ENCODE peak calls at places on chromosomes 3 and 15, in seven cellular contexts. U is upper lobe of left lung, L is gastrocnemius medialis, N is right lobe of liver, V is tibial artery, H is HCT116, W is HepG2. O is an unnamed sample.

GRCh38 chr15:60526127-60526616 is 47.2 kb upstream of the ICE2 start:
- DNase-seq in U (no peak), L (peak; percentile 55), N (peak; percentile 87), V (no peak), H (no peak), W (no peak), O (no peak)

GRCh38 chr15:33963831-33964664 is 4.2 kb upstream of the CHRM5 start:
- DNase-seq in U (no peak), L (no peak), N (no peak), V (no peak), H (peak; percentile 12), W (peak; percentile 5), O (no peak)

GRCh38 chr3:127365383-127365782 is 77.5 kb upstream of the PRR20G start:
- DNase-seq in U (no peak), L (no peak), N (no peak), V (no peak), H (no peak), W (no peak), O (no peak)

GRCh38 chr3:88263417-88264116 is 113.8 kb downstream of the C3orf38 start:
- DNase-seq in U (no peak), L (no peak), N (no peak), V (no peak), H (no peak), W (no peak), O (no peak)

GRCh38 chr15:74364936-74365618 is 2.4 kb downstream of the CYP11A1 start:
- DNase-seq in U (no peak), L (no peak), N (no peak), V (peak; percentile 21), H (no peak), W (no peak), O (no peak)

GRCh38 chr3:177109688-177110087 is 87.6 kb downstream of the TBL1XR1 start:
- DNase-seq in U (no peak), L (no peak), N (no peak), V (no peak), H (no peak), W (no peak), O (no peak)

GRCh38 chr3:37198996-37199395 is 24.6 kb upstream of the LRRFIP2 start:
- DNase-seq in U (no peak), L (no peak), N (no peak), V (no peak), H (no peak), W (no peak), O (no peak)

GRCh38 chr3:140186421-140186920 is 251.5 kb downstream of the CLSTN2 start:
- DNase-seq in U (no peak), L (no peak), N (no peak), V (no peak), H (no peak), W (no peak), O (no peak)

GRCh38 chr15:29849716-29850115 is 27.4 kb upstream of the TJP1 start:
- DNase-seq in U (no peak), L (no peak), N (no peak), V (no peak), H (no peak), W (no peak), O (no peak)

GRCh38 chr3:71269896-71270295 is 313.6 kb downstream of the FOXP1 start:
- DNase-seq in U (no peak), L (no peak), N (no peak), V (no peak), H (no peak), W (no peak), O (no peak)

GRCh38 chr3:72307438-72308105 is 522.6 kb upstream of the PROK2 start:
- DNase-seq in U (no peak), L (no peak), N (no peak), V (no peak), H (no peak), W (no peak), O (no peak)

GRCh38 chr3:37086918-37087317 is 87.5 kb downstream of the LRRFIP2 start:
- DNase-seq in U (no peak), L (no peak), N (no peak), V (no peak), H (no peak), W (no peak), O (no peak)

GRCh38 chr3:157931517-157931916 is 174.7 kb downstream of the SHOX2 start:
- DNase-seq in U (no peak), L (no peak), N (no peak), V (no peak), H (no peak), W (no peak), O (no peak)

GRCh38 chr3:6827453-6827852 is 33.5 kb upstream of the GRM7 start:
- DNase-seq in U (no peak), L (no peak), N (no peak), V (no peak), H (no peak), W (no peak), O (no peak)

GRCh38 chr3:128310286-128311058 is 156.2 kb downstream of the DNAJB8 start:
- DNase-seq in U (no peak), L (no peak), N (no peak), V (no peak), H (no peak), W (no peak), O (no peak)

GRCh38 chr3:184546252-184546651 is 15.3 kb upstream of the EPHB3 start:
- DNase-seq in U (no peak), L (no peak), N (peak; percentile 40), V (peak; percentile 64), H (no peak), W (no peak), O (no peak)

GRCh38 chr3:119891944-119892721 is 110.2 kb downstream of the NR1I2 start:
- DNase-seq in U (no peak), L (peak; percentile 11), N (no peak), V (no peak), H (peak; percentile 46), W (peak; percentile 55), O (no peak)

GRCh38 chr3:124401841-124402240 is 328.4 kb upstream of the UMPS start:
- DNase-seq in U (no peak), L (no peak), N (no peak), V (no peak), H (no peak), W (no peak), O (no peak)

GRCh38 chr3:123310186-123310585 is 108.4 kb downstream of the SEC22A start:
- DNase-seq in U (no peak), L (no peak), N (no peak), V (no peak), H (no peak), W (no peak), O (no peak)

GRCh38 chr15:69225355-69226027 is 65.1 kb downstream of the GLCE start:
- DNase-seq in U (no peak), L (no peak), N (no peak), V (no peak), H (peak; percentile 26), W (peak; percentile 49), O (no peak)
- TF ChIP-seq CTCF in U (peak; percentile 31), L (no peak), N (peak; percentile 46), V (no peak), H (peak; percentile 49), W (peak; percentile 71), O (peak; percentile 61)

GRCh38 chr3:2274531-2274930 is 175.9 kb downstream of the CNTN4 start:
- DNase-seq in U (no peak), L (no peak), N (no peak), V (no peak), H (no peak), W (no peak), O (no peak)

DNA sequence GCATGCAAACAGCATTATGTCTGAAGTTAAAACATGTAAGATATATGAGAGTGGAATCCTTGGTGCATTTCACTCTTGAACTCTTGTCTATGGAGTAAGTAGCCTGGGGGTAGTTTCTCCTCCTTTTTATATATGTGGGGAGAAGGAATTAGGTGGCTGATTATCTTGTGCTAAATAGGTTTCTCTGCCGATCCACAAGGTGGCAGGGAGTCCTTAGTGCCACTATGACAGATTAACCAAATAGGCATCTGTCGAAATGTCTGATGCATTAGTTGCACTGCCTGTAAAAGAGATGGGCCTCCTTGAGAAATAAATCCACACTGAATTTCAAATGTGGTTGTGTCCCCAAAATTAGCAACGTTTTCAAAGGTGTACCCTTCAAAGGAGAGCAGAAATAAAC is 170.1 kb downstream of the CNTN4 start:
- DNase-seq in U (no peak), L (no peak), N (no peak), V (no peak), H (no peak), W (no peak), O (no peak)
- TF ChIP-seq CTCF in U (no peak), L (no peak), N (no peak), V (no peak), H (no peak), W (no peak), O (no peak)

GRCh38 chr3:109050591-109051167 is 67.3 kb downstream of the MORC1 start:
- DNase-seq in U (no peak), L (no peak), N (no peak), V (no peak), H (peak; percentile 39), W (peak; percentile 3), O (no peak)
- TF ChIP-seq CTCF in U (peak; percentile 39), L (no peak), N (peak; percentile 70), V (peak; percentile 12), H (peak; percentile 79), W (peak; percentile 51), O (peak; percentile 77)

DNA sequence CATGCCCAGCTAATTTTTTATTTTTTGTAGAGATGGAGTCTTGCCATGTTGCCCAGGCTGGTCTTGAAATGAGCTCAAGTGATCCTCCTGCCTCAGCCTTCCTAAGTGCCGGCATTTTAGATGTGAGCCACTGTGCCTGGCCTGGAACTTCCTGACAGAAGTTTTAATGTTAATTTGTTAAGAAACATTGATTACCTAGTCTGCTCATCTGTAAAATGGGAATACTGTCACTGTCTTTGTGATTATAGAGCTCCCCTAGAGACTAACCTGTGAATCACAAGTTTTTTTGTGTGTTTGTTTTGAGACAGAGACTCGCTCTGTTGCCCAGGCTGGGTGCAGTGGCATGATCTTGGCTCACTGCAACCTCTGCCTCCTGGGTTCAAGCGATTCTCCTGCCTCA is 4.3 kb upstream of the EIF3J start:
- DNase-seq in U (no peak), L (no peak), N (no peak), V (no peak), H (no peak), W (no peak), O (no peak)
- TF ChIP-seq CTCF in U (no peak), L (no peak), N (no peak), V (no peak), H (peak; percentile 45), W (peak; percentile 18), O (peak; percentile 41)

GRCh38 chr3:53842436-53843194 is 3.6 kb downstream of the CHDH start:
- DNase-seq in U (no peak), L (no peak), N (peak; percentile 84), V (no peak), H (peak; percentile 57), W (peak; percentile 100), O (no peak)
- TF ChIP-seq CTCF in U (peak; percentile 24), L (no peak), N (peak; percentile 46), V (no peak), H (peak; percentile 35), W (peak; percentile 70), O (peak; percentile 64)

GRCh38 chr15:56839641-56840040 is 78.8 kb upstream of the TCF12 start:
- DNase-seq in U (no peak), L (no peak), N (no peak), V (no peak), H (no peak), W (no peak), O (no peak)
- TF ChIP-seq CTCF in U (no peak), L (no peak), N (no peak), V (no peak), H (no peak), W (no peak), O (no peak)